ENCODE peak calls at places on chromosomes 4 and X, in six cellular contexts. C is dorsolateral prefrontal cortex, X is AG09319, P is AG10803, W is astrocyte of the cerebellum, T is uterus. G is an unnamed sample.

GRCh38 chr4:42371306-42372063 is 25.8 kb upstream of the SHISA3 start:
- DNase-seq in C (no peak), X (peak), P (peak), W (peak), T (no peak), G (no peak)

GRCh38 chr4:28287837-28288236 is 1427.2 kb downstream of the STIM2 start:
- DNase-seq in C (no peak), X (peak), P (peak), W (peak), T (no peak), G (no peak)

GRCh38 chrX:56986138-56986537 is 9.2 kb downstream of the SPIN3 start:
- DNase-seq in C (no peak), X (no peak), P (no peak), W (no peak), T (no peak), G (no peak)

GRCh38 chr4:4912155-4912554 is 52.7 kb downstream of the MSX1 start:
- DNase-seq in C (no peak), X (no peak), P (no peak), W (no peak), T (no peak), G (no peak)

GRCh38 chr4:6504900-6505496 is 32.6 kb upstream of the PPP2R2C start:
- DNase-seq in C (no peak), X (no peak), P (no peak), W (no peak), T (no peak), G (no peak)

GRCh38 chrX:103789004-103789403 is 12.4 kb downstream of the PLP1 start:
- DNase-seq in C (no peak), X (no peak), P (no peak), W (no peak), T (no peak), G (no peak)

GRCh38 chr4:185304541-185304940 is 91.2 kb downstream of the LRP2BP start:
- DNase-seq in C (no peak), X (no peak), P (peak), W (no peak), T (no peak), G (no peak)

GRCh38 chr4:99790796-99791617 is 25.6 kb upstream of the DAPP1 start:
- DNase-seq in C (no peak), X (no peak), P (no peak), W (peak), T (no peak), G (no peak)

GRCh38 chr4:16764622-16765021 is 133.8 kb downstream of the LDB2 start:
- DNase-seq in C (no peak), X (no peak), P (no peak), W (peak), T (no peak), G (no peak)
- TF ChIP-seq CTCF in C (peak), X (peak), P (peak), W (peak), T (no peak), G (peak)

DNA sequence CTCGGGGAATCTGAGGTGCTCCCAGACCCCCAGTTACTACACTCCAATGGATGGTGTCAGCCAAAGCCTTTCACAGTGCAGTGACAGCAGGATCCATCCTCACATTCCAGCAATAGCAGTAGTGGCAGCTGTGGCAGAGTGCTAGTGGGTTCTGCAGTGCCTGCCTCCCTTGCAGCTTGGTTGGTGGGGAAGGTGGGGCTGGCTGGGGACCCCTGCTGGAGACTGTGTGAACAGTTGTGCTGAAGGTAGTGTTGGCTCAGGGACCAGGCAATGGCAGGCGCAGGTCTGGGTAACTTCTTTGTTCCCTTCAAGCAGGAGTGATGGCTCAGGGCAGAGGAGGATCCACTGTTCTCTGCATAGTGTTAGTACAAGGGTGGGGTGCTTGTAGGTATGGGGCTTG is 343.7 kb upstream of the TRAM1L1 start:
- DNase-seq in C (no peak), X (no peak), P (no peak), W (no peak), T (no peak), G (no peak)
- TF ChIP-seq CTCF in C (no peak), X (no peak), P (no peak), W (no peak), T (no peak), G (no peak)

GRCh38 chrX:118536687-118537461 is 41.3 kb downstream of the DOCK11 start:
- DNase-seq in C (no peak), X (no peak), P (peak), W (no peak), T (no peak), G (no peak)
- TF ChIP-seq CTCF in C (peak), X (peak), P (peak), W (peak), T (peak), G (peak)

DNA sequence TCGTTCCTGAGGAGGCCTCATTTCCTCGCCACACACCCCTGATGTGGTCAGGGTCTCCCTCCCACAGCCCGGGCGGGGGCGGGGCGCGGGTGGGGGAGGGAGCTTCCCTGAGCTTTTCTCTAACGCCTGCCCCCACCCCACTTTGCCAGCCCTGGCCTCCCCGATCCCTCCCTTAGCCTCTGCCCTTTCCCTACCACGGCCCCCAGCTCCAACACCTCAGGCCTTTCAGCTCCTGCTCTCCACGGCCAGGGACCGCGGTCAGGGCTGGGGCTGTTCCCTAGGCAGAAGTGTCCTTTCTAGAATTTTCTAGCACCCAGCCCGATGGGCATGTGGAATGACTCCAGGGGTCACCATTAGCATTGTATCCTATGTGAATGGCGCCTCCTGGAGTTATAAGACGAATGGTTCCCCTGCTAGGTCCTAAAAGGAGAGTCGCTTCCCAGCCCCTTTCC is 201.3 kb upstream of the BCOR start:
- DNase-seq in C (no peak), X (no peak), P (peak), W (no peak), T (peak), G (peak)
- TF ChIP-seq CTCF in C (no peak), X (peak), P (peak), W (no peak), T (peak), G (peak)